ENCODE peak calls at places on chromosomes 13 and 19, in seven cellular contexts. One of them, this sample, is unnamed.

GRCh38 chr19:947707-948533 is 22.1 kb downstream of the ARID3A start:
- DNase-seq in CD8-positive, alpha-beta T cell: no peak
- DNase-seq in nucleus accumbens: no peak
- DNase-seq in neural progenitor cell: no peak
- DNase-seq in stimulated activated CD8-positive, alpha-beta memory T cell treated with anti-CD3 and anti-CD28 coated beads, Interleukin-2, amount 100 ng/mL, for 1 hour: no peak
- DNase-seq in NB4: peak; percentile 75
- DNase-seq in RWPE1: no peak
- DNase-seq in this sample: peak; percentile 60

GRCh38 chr13:81048026-81048461 is 707.1 kb upstream of the SPRY2 start:
- DNase-seq in neural progenitor cell: no peak
- DNase-seq in stimulated activated CD8-positive, alpha-beta memory T cell treated with anti-CD3 and anti-CD28 coated beads, Interleukin-2, amount 100 ng/mL, for 1 hour: no peak
- DNase-seq in NB4: peak; percentile 8
- DNase-seq in CD8-positive, alpha-beta T cell: no peak
- DNase-seq in RWPE1: no peak
- DNase-seq in nucleus accumbens: no peak
- DNase-seq in this sample: no peak

GRCh38 chr13:113954046-113954841 is 19.6 kb downstream of the C13orf46 start:
- DNase-seq in neural progenitor cell: no peak
- DNase-seq in CD8-positive, alpha-beta T cell: no peak
- DNase-seq in nucleus accumbens: no peak
- DNase-seq in stimulated activated CD8-positive, alpha-beta memory T cell treated with anti-CD3 and anti-CD28 coated beads, Interleukin-2, amount 100 ng/mL, for 1 hour: no peak
- DNase-seq in NB4: no peak
- DNase-seq in RWPE1: no peak
- DNase-seq in this sample: no peak

GRCh38 chr13:77507931-77508776 is 27.4 kb upstream of the SCEL start:
- DNase-seq in CD8-positive, alpha-beta T cell: no peak
- DNase-seq in stimulated activated CD8-positive, alpha-beta memory T cell treated with anti-CD3 and anti-CD28 coated beads, Interleukin-2, amount 100 ng/mL, for 1 hour: no peak
- DNase-seq in nucleus accumbens: no peak
- DNase-seq in neural progenitor cell: no peak
- DNase-seq in NB4: no peak
- DNase-seq in RWPE1: peak; percentile 87
- DNase-seq in this sample: no peak

GRCh38 chr19:39765091-39766076 is 13.3 kb upstream of the LEUTX start:
- DNase-seq in nucleus accumbens: no peak
- DNase-seq in CD8-positive, alpha-beta T cell: peak; percentile 60
- DNase-seq in RWPE1: peak; percentile 24
- DNase-seq in stimulated activated CD8-positive, alpha-beta memory T cell treated with anti-CD3 and anti-CD28 coated beads, Interleukin-2, amount 100 ng/mL, for 1 hour: peak; percentile 5
- DNase-seq in neural progenitor cell: peak; percentile 83
- DNase-seq in NB4: peak; percentile 24
- DNase-seq in this sample: no peak

GRCh38 chr13:80341098-80341701 is at the start of gene SPRY2:
- DNase-seq in RWPE1: peak; percentile 85
- DNase-seq in nucleus accumbens: peak; percentile 96
- DNase-seq in stimulated activated CD8-positive, alpha-beta memory T cell treated with anti-CD3 and anti-CD28 coated beads, Interleukin-2, amount 100 ng/mL, for 1 hour: no peak
- DNase-seq in neural progenitor cell: peak; percentile 97
- DNase-seq in NB4: peak; percentile 99
- DNase-seq in CD8-positive, alpha-beta T cell: peak; percentile 15
- DNase-seq in this sample: no peak

GRCh38 chr13:33185853-33186252 is 99.7 kb downstream of the STARD13 start:
- DNase-seq in CD8-positive, alpha-beta T cell: no peak
- DNase-seq in RWPE1: no peak
- DNase-seq in NB4: no peak
- DNase-seq in stimulated activated CD8-positive, alpha-beta memory T cell treated with anti-CD3 and anti-CD28 coated beads, Interleukin-2, amount 100 ng/mL, for 1 hour: no peak
- DNase-seq in nucleus accumbens: no peak
- DNase-seq in neural progenitor cell: no peak
- DNase-seq in this sample: no peak

GRCh38 chr19:14544047-14544446 is 14.7 kb downstream of the TECR start:
- DNase-seq in neural progenitor cell: no peak
- DNase-seq in nucleus accumbens: no peak
- DNase-seq in RWPE1: no peak
- DNase-seq in NB4: no peak
- DNase-seq in stimulated activated CD8-positive, alpha-beta memory T cell treated with anti-CD3 and anti-CD28 coated beads, Interleukin-2, amount 100 ng/mL, for 1 hour: no peak
- DNase-seq in CD8-positive, alpha-beta T cell: no peak
- DNase-seq in this sample: no peak

GRCh38 chr19:58182577-58182988 is 278 bp upstream of the ZNF274 start:
- DNase-seq in RWPE1: peak; percentile 96
- DNase-seq in neural progenitor cell: no peak
- DNase-seq in NB4: peak; percentile 89
- DNase-seq in stimulated activated CD8-positive, alpha-beta memory T cell treated with anti-CD3 and anti-CD28 coated beads, Interleukin-2, amount 100 ng/mL, for 1 hour: peak; percentile 75
- DNase-seq in CD8-positive, alpha-beta T cell: peak; percentile 77
- DNase-seq in nucleus accumbens: no peak
- DNase-seq in this sample: peak; percentile 88

GRCh38 chr13:67343777-67344176 is 113.6 kb upstream of the PCDH9 start:
- DNase-seq in nucleus accumbens: no peak
- DNase-seq in RWPE1: peak; percentile 12
- DNase-seq in CD8-positive, alpha-beta T cell: no peak
- DNase-seq in neural progenitor cell: no peak
- DNase-seq in stimulated activated CD8-positive, alpha-beta memory T cell treated with anti-CD3 and anti-CD28 coated beads, Interleukin-2, amount 100 ng/mL, for 1 hour: no peak
- DNase-seq in NB4: no peak
- DNase-seq in this sample: no peak

GRCh38 chr19:43798546-43799409 is 3.5 kb downstream of the LYPD5 start:
- DNase-seq in NB4: peak; percentile 6
- DNase-seq in nucleus accumbens: no peak
- DNase-seq in CD8-positive, alpha-beta T cell: peak; percentile 64
- DNase-seq in neural progenitor cell: peak; percentile 66
- DNase-seq in RWPE1: peak; percentile 83
- DNase-seq in stimulated activated CD8-positive, alpha-beta memory T cell treated with anti-CD3 and anti-CD28 coated beads, Interleukin-2, amount 100 ng/mL, for 1 hour: peak; percentile 40
- DNase-seq in this sample: no peak

GRCh38 chr13:49530452-49530851 is 34.7 kb downstream of the PHF11 start:
- DNase-seq in neural progenitor cell: no peak
- DNase-seq in nucleus accumbens: no peak
- DNase-seq in CD8-positive, alpha-beta T cell: no peak
- DNase-seq in stimulated activated CD8-positive, alpha-beta memory T cell treated with anti-CD3 and anti-CD28 coated beads, Interleukin-2, amount 100 ng/mL, for 1 hour: no peak
- DNase-seq in NB4: no peak
- DNase-seq in RWPE1: no peak
- DNase-seq in this sample: no peak

GRCh38 chr13:44688652-44689051 is 112.5 kb upstream of the TSC22D1 start:
- DNase-seq in neural progenitor cell: no peak
- DNase-seq in stimulated activated CD8-positive, alpha-beta memory T cell treated with anti-CD3 and anti-CD28 coated beads, Interleukin-2, amount 100 ng/mL, for 1 hour: no peak
- DNase-seq in NB4: no peak
- DNase-seq in CD8-positive, alpha-beta T cell: no peak
- DNase-seq in nucleus accumbens: no peak
- DNase-seq in RWPE1: no peak
- DNase-seq in this sample: no peak

GRCh38 chr13:59770451-59770850 is 393.3 kb downstream of the DIAPH3 start:
- DNase-seq in neural progenitor cell: no peak
- DNase-seq in RWPE1: no peak
- DNase-seq in nucleus accumbens: no peak
- DNase-seq in stimulated activated CD8-positive, alpha-beta memory T cell treated with anti-CD3 and anti-CD28 coated beads, Interleukin-2, amount 100 ng/mL, for 1 hour: no peak
- DNase-seq in CD8-positive, alpha-beta T cell: no peak
- DNase-seq in NB4: no peak
- DNase-seq in this sample: no peak

GRCh38 chr13:20118268-20119140 is 42.3 kb downstream of the GJA3 start:
- DNase-seq in stimulated activated CD8-positive, alpha-beta memory T cell treated with anti-CD3 and anti-CD28 coated beads, Interleukin-2, amount 100 ng/mL, for 1 hour: peak; percentile 29
- DNase-seq in RWPE1: no peak
- DNase-seq in neural progenitor cell: peak; percentile 63
- DNase-seq in nucleus accumbens: peak; percentile 72
- DNase-seq in CD8-positive, alpha-beta T cell: peak; percentile 53
- DNase-seq in NB4: no peak
- DNase-seq in this sample: no peak

GRCh38 chr19:33770107-33770506 is 26.6 kb upstream of the KCTD15 start:
- DNase-seq in stimulated activated CD8-positive, alpha-beta memory T cell treated with anti-CD3 and anti-CD28 coated beads, Interleukin-2, amount 100 ng/mL, for 1 hour: no peak
- DNase-seq in RWPE1: no peak
- DNase-seq in NB4: no peak
- DNase-seq in CD8-positive, alpha-beta T cell: no peak
- DNase-seq in neural progenitor cell: no peak
- DNase-seq in nucleus accumbens: no peak
- DNase-seq in this sample: no peak

GRCh38 chr13:52096062-52096461 is 32.8 kb downstream of the NEK5 start:
- DNase-seq in nucleus accumbens: no peak
- DNase-seq in CD8-positive, alpha-beta T cell: no peak
- DNase-seq in NB4: no peak
- DNase-seq in neural progenitor cell: no peak
- DNase-seq in RWPE1: no peak
- DNase-seq in stimulated activated CD8-positive, alpha-beta memory T cell treated with anti-CD3 and anti-CD28 coated beads, Interleukin-2, amount 100 ng/mL, for 1 hour: no peak
- DNase-seq in this sample: no peak

GRCh38 chr13:89923731-89924130 is 1423.8 kb upstream of the MIR17HG start:
- DNase-seq in neural progenitor cell: no peak
- DNase-seq in nucleus accumbens: no peak
- DNase-seq in stimulated activated CD8-positive, alpha-beta memory T cell treated with anti-CD3 and anti-CD28 coated beads, Interleukin-2, amount 100 ng/mL, for 1 hour: no peak
- DNase-seq in NB4: no peak
- DNase-seq in CD8-positive, alpha-beta T cell: no peak
- DNase-seq in RWPE1: peak; percentile 6
- DNase-seq in this sample: no peak

GRCh38 chr13:41365636-41366035 is 54.6 kb downstream of the NAA16 start:
- DNase-seq in NB4: no peak
- DNase-seq in CD8-positive, alpha-beta T cell: no peak
- DNase-seq in RWPE1: no peak
- DNase-seq in nucleus accumbens: no peak
- DNase-seq in stimulated activated CD8-positive, alpha-beta memory T cell treated with anti-CD3 and anti-CD28 coated beads, Interleukin-2, amount 100 ng/mL, for 1 hour: no peak
- DNase-seq in neural progenitor cell: no peak
- DNase-seq in this sample: no peak

GRCh38 chr19:9065457-9066014 is 21.3 kb upstream of the OR1M1 start:
- DNase-seq in RWPE1: no peak
- DNase-seq in neural progenitor cell: no peak
- DNase-seq in CD8-positive, alpha-beta T cell: no peak
- DNase-seq in stimulated activated CD8-positive, alpha-beta memory T cell treated with anti-CD3 and anti-CD28 coated beads, Interleukin-2, amount 100 ng/mL, for 1 hour: no peak
- DNase-seq in NB4: no peak
- DNase-seq in nucleus accumbens: no peak
- DNase-seq in this sample: no peak

GRCh38 chr19:15613338-15613737 is 1.7 kb upstream of the CYP4F8 start:
- DNase-seq in neural progenitor cell: no peak
- DNase-seq in stimulated activated CD8-positive, alpha-beta memory T cell treated with anti-CD3 and anti-CD28 coated beads, Interleukin-2, amount 100 ng/mL, for 1 hour: no peak
- DNase-seq in CD8-positive, alpha-beta T cell: no peak
- DNase-seq in nucleus accumbens: no peak
- DNase-seq in RWPE1: no peak
- DNase-seq in NB4: no peak
- DNase-seq in this sample: no peak

GRCh38 chr13:106573855-106574254 is 5.9 kb upstream of the ARGLU1 start:
- DNase-seq in NB4: no peak
- DNase-seq in RWPE1: no peak
- DNase-seq in stimulated activated CD8-positive, alpha-beta memory T cell treated with anti-CD3 and anti-CD28 coated beads, Interleukin-2, amount 100 ng/mL, for 1 hour: no peak
- DNase-seq in CD8-positive, alpha-beta T cell: no peak
- DNase-seq in nucleus accumbens: no peak
- DNase-seq in neural progenitor cell: no peak
- DNase-seq in this sample: no peak

GRCh38 chr19:37563518-37563917 is 31.1 kb downstream of the ZNF571 start:
- DNase-seq in RWPE1: no peak
- DNase-seq in stimulated activated CD8-positive, alpha-beta memory T cell treated with anti-CD3 and anti-CD28 coated beads, Interleukin-2, amount 100 ng/mL, for 1 hour: no peak
- DNase-seq in neural progenitor cell: no peak
- DNase-seq in NB4: no peak
- DNase-seq in CD8-positive, alpha-beta T cell: no peak
- DNase-seq in nucleus accumbens: no peak
- DNase-seq in this sample: no peak

GRCh38 chr19:10936661-10937084 is 8.1 kb downstream of the TIMM29 start:
- DNase-seq in CD8-positive, alpha-beta T cell: peak; percentile 50
- DNase-seq in neural progenitor cell: peak; percentile 96
- DNase-seq in RWPE1: peak; percentile 66
- DNase-seq in NB4: peak; percentile 81
- DNase-seq in stimulated activated CD8-positive, alpha-beta memory T cell treated with anti-CD3 and anti-CD28 coated beads, Interleukin-2, amount 100 ng/mL, for 1 hour: no peak
- DNase-seq in nucleus accumbens: no peak
- DNase-seq in this sample: no peak

GRCh38 chr19:16326401-16327130 is 1.9 kb downstream of the KLF2 start:
- DNase-seq in neural progenitor cell: peak; percentile 49
- DNase-seq in NB4: no peak
- DNase-seq in CD8-positive, alpha-beta T cell: peak; percentile 57
- DNase-seq in stimulated activated CD8-positive, alpha-beta memory T cell treated with anti-CD3 and anti-CD28 coated beads, Interleukin-2, amount 100 ng/mL, for 1 hour: no peak
- DNase-seq in nucleus accumbens: no peak
- DNase-seq in RWPE1: no peak
- DNase-seq in this sample: peak; percentile 49

GRCh38 chr19:10228925-10229324 is 2.2 kb downstream of the S1PR2 start:
- DNase-seq in nucleus accumbens: no peak
- DNase-seq in neural progenitor cell: peak; percentile 67
- DNase-seq in NB4: peak; percentile 81
- DNase-seq in stimulated activated CD8-positive, alpha-beta memory T cell treated with anti-CD3 and anti-CD28 coated beads, Interleukin-2, amount 100 ng/mL, for 1 hour: no peak
- DNase-seq in RWPE1: peak; percentile 35
- DNase-seq in CD8-positive, alpha-beta T cell: peak; percentile 36
- DNase-seq in this sample: peak; percentile 41

GRCh38 chr19:47380559-47380958 is 31.4 kb downstream of the DHX34 start:
- DNase-seq in CD8-positive, alpha-beta T cell: no peak
- DNase-seq in stimulated activated CD8-positive, alpha-beta memory T cell treated with anti-CD3 and anti-CD28 coated beads, Interleukin-2, amount 100 ng/mL, for 1 hour: no peak
- DNase-seq in neural progenitor cell: no peak
- DNase-seq in nucleus accumbens: no peak
- DNase-seq in RWPE1: no peak
- DNase-seq in NB4: peak; percentile 25
- DNase-seq in this sample: no peak

GRCh38 chr13:109665781-109666249 is 120.6 kb downstream of the IRS2 start:
- DNase-seq in CD8-positive, alpha-beta T cell: no peak
- DNase-seq in RWPE1: no peak
- DNase-seq in neural progenitor cell: no peak
- DNase-seq in NB4: no peak
- DNase-seq in stimulated activated CD8-positive, alpha-beta memory T cell treated with anti-CD3 and anti-CD28 coated beads, Interleukin-2, amount 100 ng/mL, for 1 hour: no peak
- DNase-seq in nucleus accumbens: no peak
- DNase-seq in this sample: no peak

GRCh38 chr19:51531349-51532315 is at the start of gene SIGLEC6:
- DNase-seq in CD8-positive, alpha-beta T cell: no peak
- DNase-seq in RWPE1: no peak
- DNase-seq in NB4: peak; percentile 94
- DNase-seq in nucleus accumbens: peak; percentile 2
- DNase-seq in neural progenitor cell: no peak
- DNase-seq in stimulated activated CD8-positive, alpha-beta memory T cell treated with anti-CD3 and anti-CD28 coated beads, Interleukin-2, amount 100 ng/mL, for 1 hour: no peak
- DNase-seq in this sample: peak; percentile 13

GRCh38 chr19:13727798-13728197 is 36.5 kb upstream of the MRI1 start:
- DNase-seq in nucleus accumbens: no peak
- DNase-seq in RWPE1: no peak
- DNase-seq in CD8-positive, alpha-beta T cell: no peak
- DNase-seq in NB4: no peak
- DNase-seq in stimulated activated CD8-positive, alpha-beta memory T cell treated with anti-CD3 and anti-CD28 coated beads, Interleukin-2, amount 100 ng/mL, for 1 hour: no peak
- DNase-seq in neural progenitor cell: no peak
- DNase-seq in this sample: no peak

GRCh38 chr13:28534801-28535200 is 39.9 kb upstream of the FLT1 start:
- DNase-seq in RWPE1: no peak
- DNase-seq in NB4: no peak
- DNase-seq in nucleus accumbens: no peak
- DNase-seq in CD8-positive, alpha-beta T cell: no peak
- DNase-seq in neural progenitor cell: no peak
- DNase-seq in stimulated activated CD8-positive, alpha-beta memory T cell treated with anti-CD3 and anti-CD28 coated beads, Interleukin-2, amount 100 ng/mL, for 1 hour: no peak
- DNase-seq in this sample: no peak

GRCh38 chr19:35533822-35534521 is 716 bp downstream of the GAPDHS start:
- DNase-seq in RWPE1: no peak
- DNase-seq in NB4: peak; percentile 33
- DNase-seq in stimulated activated CD8-positive, alpha-beta memory T cell treated with anti-CD3 and anti-CD28 coated beads, Interleukin-2, amount 100 ng/mL, for 1 hour: peak; percentile 21
- DNase-seq in CD8-positive, alpha-beta T cell: peak; percentile 49
- DNase-seq in neural progenitor cell: peak; percentile 58
- DNase-seq in nucleus accumbens: no peak
- DNase-seq in this sample: no peak

GRCh38 chr19:4976412-4977298 is 7.7 kb downstream of the KDM4B start:
- DNase-seq in RWPE1: peak; percentile 76
- DNase-seq in nucleus accumbens: peak; percentile 61
- DNase-seq in neural progenitor cell: peak; percentile 44
- DNase-seq in CD8-positive, alpha-beta T cell: no peak
- DNase-seq in stimulated activated CD8-positive, alpha-beta memory T cell treated with anti-CD3 and anti-CD28 coated beads, Interleukin-2, amount 100 ng/mL, for 1 hour: no peak
- DNase-seq in NB4: peak; percentile 94
- DNase-seq in this sample: no peak

GRCh38 chr13:41916173-41916954 is 44.5 kb downstream of the VWA8 start:
- DNase-seq in neural progenitor cell: no peak
- DNase-seq in NB4: peak; percentile 81
- DNase-seq in nucleus accumbens: no peak
- DNase-seq in stimulated activated CD8-positive, alpha-beta memory T cell treated with anti-CD3 and anti-CD28 coated beads, Interleukin-2, amount 100 ng/mL, for 1 hour: no peak
- DNase-seq in RWPE1: peak; percentile 35
- DNase-seq in CD8-positive, alpha-beta T cell: no peak
- DNase-seq in this sample: no peak

This sample was measured in T-cell.